ENCODE peak calls at places on chromosome 3, in five cellular contexts. H, V, J, B and M are unnamed samples.

GRCh38 chr3:44342191-44342790 is 3.7 kb downstream of the TCAIM start:
- DNase-seq in H (no peak), V (peak; percentile 87), J (peak; percentile 73), B (no peak), M (no peak)

GRCh38 chr3:71478568-71478967 is 105.0 kb downstream of the FOXP1 start:
- DNase-seq in H (peak; percentile 43), V (peak; percentile 26), J (peak; percentile 21), B (no peak), M (no peak)

GRCh38 chr3:30511524-30512278 is 94.7 kb upstream of the TGFBR2 start:
- DNase-seq in H (peak; percentile 58), V (peak; percentile 98), J (peak; percentile 97), B (no peak), M (no peak)

GRCh38 chr3:127796751-127797150 is 25.6 kb downstream of the MGLL start:
- DNase-seq in H (no peak), V (no peak), J (no peak), B (no peak), M (no peak)

GRCh38 chr3:52820741-52821140 is 9.7 kb downstream of the ITIH4 start:
- DNase-seq in H (peak; percentile 72), V (peak; percentile 6), J (peak; percentile 22), B (peak; percentile 78), M (peak; percentile 24)

GRCh38 chr3:149215474-149215873 is 6.2 kb downstream of the CP start:
- DNase-seq in H (no peak), V (no peak), J (peak; percentile 50), B (no peak), M (no peak)

GRCh38 chr3:141875374-141875892 is 1.0 kb upstream of the ATP1B3 start:
- DNase-seq in H (peak; percentile 90), V (peak; percentile 74), J (peak; percentile 87), B (peak; percentile 82), M (peak; percentile 79)

GRCh38 chr3:43759297-43759782 is 68.6 kb downstream of the ABHD5 start:
- DNase-seq in H (peak; percentile 81), V (peak; percentile 87), J (peak; percentile 62), B (no peak), M (no peak)

GRCh38 chr3:50516048-50516871 is 12.8 kb upstream of the CACNA2D2 start:
- DNase-seq in H (peak; percentile 95), V (no peak), J (peak; percentile 42), B (peak; percentile 93), M (peak; percentile 53)

GRCh38 chr3:112132975-112133448 is at the start of gene GCSAM:
- DNase-seq in H (no peak), V (no peak), J (no peak), B (no peak), M (no peak)

GRCh38 chr3:124766113-124767095 is 36.2 kb downstream of the UMPS start:
- DNase-seq in H (no peak), V (no peak), J (no peak), B (no peak), M (no peak)

GRCh38 chr3:17730318-17730967 is 12.0 kb downstream of the TBC1D5 start:
- DNase-seq in H (peak; percentile 61), V (peak; percentile 49), J (peak; percentile 15), B (no peak), M (no peak)

GRCh38 chr3:167631471-167631870 is 22.3 kb downstream of the WDR49 start:
- DNase-seq in H (no peak), V (no peak), J (no peak), B (no peak), M (no peak)

GRCh38 chr3:101638262-101638745 is 38.6 kb downstream of the ZBTB11 start:
- DNase-seq in H (peak; percentile 66), V (no peak), J (no peak), B (peak; percentile 53), M (no peak)

GRCh38 chr3:144746631-144747030 is 775.0 kb downstream of the DIPK2A start:
- DNase-seq in H (no peak), V (no peak), J (peak; percentile 66), B (no peak), M (no peak)

GRCh38 chr3:134345202-134345601 is 29.0 kb downstream of the AMOTL2 start:
- DNase-seq in H (no peak), V (no peak), J (no peak), B (no peak), M (no peak)
- H2BK120ac ChIP-seq in H (no peak overlapping the region), V (no peak overlapping the region), J (peak overlapping the region; percentile 35), B (no peak overlapping the region), M (no peak overlapping the region)

GRCh38 chr3:195806916-195807231 is 4.9 kb downstream of the MUC4 start:
- DNase-seq in H (no peak), V (no peak), J (no peak), B (no peak), M (no peak)
- H2BK5ac ChIP-seq in H (no peak overlapping the region), V (no peak overlapping the region), J (no peak overlapping the region), B (no peak overlapping the region), M (peak overlapping the region; percentile 67)

GRCh38 chr3:19749448-19750017 is 184.5 kb downstream of the EFHB start:
- DNase-seq in H (no peak), V (no peak), J (no peak), B (no peak), M (no peak)
- H2BK120ac ChIP-seq in H (no peak overlapping the region), V (no peak overlapping the region), J (no peak overlapping the region), B (no peak overlapping the region), M (no peak overlapping the region)

GRCh38 chr3:155078959-155079794 is 942 bp upstream of the MME start:
- DNase-seq in H (peak; percentile 79), V (peak; percentile 57), J (peak; percentile 62), B (no peak), M (peak; percentile 30)

GRCh38 chr3:155076888-155077287 is 3.2 kb upstream of the MME start:
- DNase-seq in H (peak; percentile 36), V (peak; percentile 52), J (no peak), B (no peak), M (no peak)

GRCh38 chr3:155080692-155081091 is 573 bp downstream of the MME start:
- DNase-seq in H (no peak), V (no peak), J (peak; percentile 36), B (no peak), M (no peak)

GRCh38 chr3:155083313-155083905 is 3.3 kb downstream of the MME start:
- DNase-seq in H (no peak), V (peak; percentile 20), J (no peak), B (no peak), M (no peak)

GRCh38 chr3:155079795-155080546 is at the start of gene MME:
- DNase-seq in H (peak; percentile 96), V (peak; percentile 73), J (peak; percentile 82), B (peak; percentile 94), M (peak; percentile 70)
- H2BK5ac ChIP-seq in H (no peak within 1 kb of the TSS), V (peak within 1 kb of the TSS; percentile 7), J (no peak within 1 kb of the TSS), B (no peak within 1 kb of the TSS), M (peak within 1 kb of the TSS; percentile 31)

GRCh38 chr3:135503429-135504083 is 462.0 kb upstream of the PPP2R3A start:
- DNase-seq in H (peak; percentile 84), V (peak; percentile 51), J (peak; percentile 48), B (peak; percentile 89), M (peak; percentile 82)
- H2BK120ac ChIP-seq in H (no peak overlapping the region), V (no peak overlapping the region), J (no peak overlapping the region), B (no peak overlapping the region), M (no peak overlapping the region)

DNA sequence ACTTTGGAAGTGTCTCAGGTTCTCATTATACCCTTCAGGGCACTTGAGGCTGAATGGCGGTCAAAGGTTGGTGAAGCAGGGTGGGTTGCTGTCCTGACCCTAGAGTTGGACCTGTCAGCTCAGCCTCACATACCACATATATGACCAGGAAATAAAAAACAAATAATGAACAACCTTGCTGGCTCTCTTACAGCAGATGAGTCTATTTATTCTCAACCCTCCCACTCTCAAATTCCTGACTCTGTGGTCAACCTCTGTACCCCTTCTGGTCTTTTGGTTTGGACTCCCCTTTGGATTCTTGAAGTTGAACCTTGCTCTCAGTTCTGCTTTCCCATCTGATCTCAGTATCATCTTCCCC is 16.9 kb downstream of the PPP2R3A start:
- DNase-seq in H (no peak), V (peak; percentile 52), J (no peak), B (no peak), M (no peak)
- H2BK5ac ChIP-seq in H (no peak overlapping the region), V (peak overlapping the region; percentile 62), J (no peak overlapping the region), B (no peak overlapping the region), M (no peak overlapping the region)